ENCODE peak calls at places on chromosomes 2 and 18, in five cellular contexts. K is GM23338, P is bronchial epithelial cell, Z is heart right ventricle, U is endothelial cell. Q is an unnamed sample.

GRCh38 chr2:202215179-202215578 is 23.2 kb downstream of the SUMO1 start:
- DNase-seq in P (no peak), U (no peak), K (no peak), Z (no peak), Q (no peak)

GRCh38 chr18:615773-616172 is 19.0 kb downstream of the CLUL1 start:
- DNase-seq in P (peak; percentile 39), Z (no peak), K (no peak), U (no peak), Q (no peak)

GRCh38 chr2:45709137-45709536 is 57.7 kb downstream of the PRKCE start:
- DNase-seq in K (no peak), Z (peak; percentile 69), U (no peak), P (no peak), Q (no peak)

GRCh38 chr2:60641866-60642788 is 88.7 kb upstream of the BCL11A start:
- DNase-seq in K (peak; percentile 88), P (peak; percentile 44), U (peak; percentile 39), Z (no peak), Q (no peak)

GRCh38 chr2:48448274-48449061 is 81.5 kb upstream of the STON1 start:
- DNase-seq in Z (no peak), K (no peak), U (no peak), P (peak; percentile 47), Q (no peak)

GRCh38 chr2:30625600-30626208 is 178.7 kb downstream of the LCLAT1 start:
- DNase-seq in U (no peak), Z (no peak), P (no peak), K (no peak), Q (no peak)

GRCh38 chr18:47163241-47163640 is 12.9 kb downstream of the IER3IP1 start:
- DNase-seq in P (peak; percentile 75), K (no peak), Z (no peak), U (no peak), Q (no peak)

GRCh38 chr2:121078869-121079268 is 206.1 kb downstream of the TFCP2L1 start:
- DNase-seq in U (no peak), Z (no peak), P (no peak), K (no peak), Q (no peak)

GRCh38 chr18:49597556-49597955 is 35.7 kb downstream of the LIPG start:
- DNase-seq in Z (no peak), U (no peak), P (peak; percentile 55), K (no peak), Q (no peak)

GRCh38 chr2:174635015-174635593 is 37.5 kb upstream of the WIPF1 start:
- DNase-seq in K (no peak), P (no peak), U (no peak), Z (no peak), Q (no peak)

GRCh38 chr2:9909106-9909505 is 42.4 kb upstream of the GRHL1 start:
- DNase-seq in K (no peak), P (peak; percentile 52), Z (no peak), U (no peak), Q (no peak)

GRCh38 chr2:164560181-164560792 is 61.0 kb downstream of the GRB14 start:
- DNase-seq in Z (no peak), P (peak; percentile 34), K (peak; percentile 65), U (no peak), Q (no peak)

GRCh38 chr2:168097431-168097830 is 150.0 kb downstream of the STK39 start:
- DNase-seq in Z (no peak), P (peak; percentile 99), K (no peak), U (no peak), Q (no peak)

GRCh38 chr2:180240774-180241173 is 233.7 kb upstream of the CWC22 start:
- DNase-seq in U (no peak), P (peak; percentile 42), Z (no peak), K (peak; percentile 35), Q (no peak)

GRCh38 chr2:55906993-55907392 is 16.6 kb downstream of the EFEMP1 start:
- DNase-seq in U (no peak), Z (no peak), K (no peak), P (no peak), Q (no peak)

GRCh38 chr18:64042728-64043358 is 73.0 kb downstream of the SERPINB8 start:
- DNase-seq in K (no peak), U (no peak), Z (no peak), P (no peak), Q (no peak)

GRCh38 chr18:64032312-64032711 is 62.4 kb downstream of the SERPINB8 start:
- DNase-seq in K (no peak), U (no peak), P (no peak), Z (no peak), Q (no peak)

GRCh38 chr18:64037812-64038414 is 68.0 kb downstream of the SERPINB8 start:
- DNase-seq in P (peak; percentile 44), K (peak; percentile 82), U (no peak), Z (no peak), Q (no peak)
- TF ChIP-seq CTCF in P (peak; percentile 23), K (peak; percentile 77), U (peak; percentile 89), Z (peak; percentile 17), Q (peak; percentile 85)

DNA sequence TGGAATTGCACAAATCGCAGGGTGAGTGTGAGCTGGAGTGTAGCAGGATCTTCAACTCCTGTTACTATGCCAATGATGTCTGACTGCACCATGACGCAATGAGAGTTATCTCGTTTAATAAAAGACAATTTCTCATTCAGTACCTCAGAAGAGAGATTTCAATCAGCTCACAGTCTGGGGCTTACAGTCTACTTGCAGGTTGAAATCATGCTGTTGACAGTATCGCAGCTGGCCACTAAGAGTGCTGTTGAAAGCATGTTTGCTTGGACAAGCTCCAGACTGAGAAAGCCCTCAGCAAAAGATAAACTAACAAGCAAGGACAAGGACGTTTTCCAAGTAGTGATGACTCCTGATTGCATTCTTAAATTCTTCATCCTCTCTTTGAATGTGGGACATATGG is 145.2 kb upstream of the SYT4 start:
- DNase-seq in U (no peak), K (peak; percentile 63), P (peak; percentile 13), Z (no peak), Q (no peak)
- TF ChIP-seq CTCF in U (no peak), K (peak; percentile 39), P (no peak), Z (no peak), Q (peak; percentile 53)

DNA sequence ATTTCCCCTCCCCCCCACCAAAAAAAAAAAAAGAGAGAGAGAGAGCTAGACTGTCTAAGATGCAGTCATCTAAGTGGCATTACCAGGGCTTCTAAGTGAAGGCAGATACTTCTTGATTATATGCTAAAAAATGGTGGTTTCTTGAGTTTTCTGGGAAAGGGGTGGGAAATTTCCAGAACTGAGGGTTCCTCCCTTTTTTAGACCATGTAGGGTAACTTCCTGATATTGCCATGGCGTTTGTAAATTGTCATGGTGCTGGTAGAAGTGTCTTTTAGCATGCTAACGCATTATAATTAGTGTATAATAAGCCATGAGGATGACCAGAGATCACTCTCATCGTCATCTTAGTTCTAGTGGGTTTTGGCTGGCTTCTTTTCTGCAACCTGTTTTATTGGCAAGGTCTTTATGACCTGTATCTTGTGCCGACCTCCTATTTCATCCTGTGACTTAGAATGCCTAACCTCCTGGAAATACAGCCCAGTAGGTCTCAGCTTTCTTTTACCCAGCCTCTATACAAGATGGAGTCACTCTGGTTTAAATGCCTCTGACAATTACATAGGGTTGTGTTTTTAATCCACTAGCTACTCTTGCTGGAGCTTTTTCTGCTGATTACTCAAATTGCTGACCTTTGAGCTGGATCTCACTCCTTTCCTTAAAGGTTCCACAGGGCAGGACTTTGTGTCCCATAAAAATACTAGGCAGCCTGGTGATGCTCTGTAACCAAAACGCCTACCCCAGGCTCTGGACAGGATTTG is 30.4 kb upstream of the PROKR1 start:
- DNase-seq in K (no peak), P (no peak), Z (no peak), U (no peak), Q (no peak)
- TF ChIP-seq CTCF in K (no peak), P (no peak), Z (no peak), U (no peak), Q (no peak)

DNA sequence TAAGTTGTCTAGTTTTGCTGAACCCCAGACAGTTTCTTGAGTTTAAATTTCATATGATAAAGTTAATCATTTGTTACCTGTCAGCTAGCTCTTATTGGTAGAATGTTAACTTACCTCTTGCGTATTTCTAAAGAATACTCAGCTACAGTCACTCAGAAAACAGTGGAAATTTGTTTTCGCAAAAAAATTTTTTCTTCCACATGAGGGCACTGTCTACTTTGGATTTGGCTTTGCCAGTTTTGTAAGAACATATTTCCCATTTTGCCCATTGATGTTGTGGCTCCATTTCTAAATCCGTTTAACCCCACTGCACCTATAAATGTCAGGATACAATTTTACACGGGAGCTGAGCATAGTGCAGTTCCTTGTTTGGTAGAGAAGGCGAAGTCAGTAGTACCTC is 19.1 kb upstream of the GCFC2 start:
- DNase-seq in Z (no peak), P (peak; percentile 37), K (peak; percentile 28), U (peak; percentile 15), Q (no peak)
- TF ChIP-seq CTCF in Z (no peak), P (peak; percentile 22), K (peak; percentile 52), U (no peak), Q (peak; percentile 66)